ENCODE peak calls at places on chromosome 3, in eight cellular contexts. One of them, this sample, is unnamed.
A peak's percentile ranks its signal among the peaks of the same experiment; 100 is the strongest.

GRCh38 chr3:42690766-42691680 is 5.7 kb downstream of the KLHL40 start:
- DNase-seq in fibroblast of pulmonary artery: no peak
- DNase-seq in GM06990: no peak
- DNase-seq in HFFc6: no peak
- DNase-seq in NB4: no peak
- DNase-seq in uterus: no peak
- DNase-seq in natural killer cell: no peak
- DNase-seq in AG09309: no peak
- DNase-seq in this sample: no peak

GRCh38 chr3:195226900-195227447 is 44.0 kb downstream of the XXYLT1 start:
- DNase-seq in fibroblast of pulmonary artery: peak; percentile 44
- DNase-seq in GM06990: no peak
- DNase-seq in HFFc6: no peak
- DNase-seq in NB4: peak; percentile 67
- DNase-seq in uterus: peak; percentile 15
- DNase-seq in natural killer cell: no peak
- DNase-seq in AG09309: no peak
- DNase-seq in this sample: no peak

GRCh38 chr3:78809941-78810340 is 957.9 kb downstream of the ROBO1 start:
- DNase-seq in fibroblast of pulmonary artery: no peak
- DNase-seq in GM06990: no peak
- DNase-seq in HFFc6: no peak
- DNase-seq in NB4: no peak
- DNase-seq in uterus: no peak
- DNase-seq in natural killer cell: no peak
- DNase-seq in AG09309: peak; percentile 67
- DNase-seq in this sample: no peak

GRCh38 chr3:35184775-35185174 is 454.6 kb upstream of the ARPP21 start:
- DNase-seq in fibroblast of pulmonary artery: peak; percentile 96
- DNase-seq in GM06990: no peak
- DNase-seq in HFFc6: no peak
- DNase-seq in NB4: peak; percentile 7
- DNase-seq in uterus: no peak
- DNase-seq in natural killer cell: no peak
- DNase-seq in AG09309: no peak
- DNase-seq in this sample: no peak

GRCh38 chr3:96833301-96833700 is 18.9 kb downstream of the EPHA6 start:
- DNase-seq in fibroblast of pulmonary artery: no peak
- DNase-seq in GM06990: no peak
- DNase-seq in HFFc6: no peak
- DNase-seq in NB4: no peak
- DNase-seq in uterus: no peak
- DNase-seq in natural killer cell: no peak
- DNase-seq in AG09309: no peak
- DNase-seq in this sample: no peak

GRCh38 chr3:177484206-177484605 is 286.9 kb upstream of the TBL1XR1 start:
- DNase-seq in fibroblast of pulmonary artery: no peak
- DNase-seq in GM06990: no peak
- DNase-seq in HFFc6: no peak
- DNase-seq in NB4: no peak
- DNase-seq in uterus: no peak
- DNase-seq in natural killer cell: no peak
- DNase-seq in AG09309: no peak
- DNase-seq in this sample: no peak

GRCh38 chr3:53346922-53347260 is 452 bp downstream of the DCP1A start:
- DNase-seq in fibroblast of pulmonary artery: no peak
- DNase-seq in GM06990: no peak
- DNase-seq in HFFc6: no peak
- DNase-seq in NB4: no peak
- DNase-seq in uterus: no peak
- DNase-seq in natural killer cell: no peak
- DNase-seq in AG09309: no peak
- DNase-seq in this sample: peak; percentile 25

GRCh38 chr3:47365213-47366153 is 15.3 kb upstream of the PTPN23 start:
- DNase-seq in fibroblast of pulmonary artery: peak; percentile 83
- DNase-seq in GM06990: no peak
- DNase-seq in HFFc6: peak; percentile 52
- DNase-seq in NB4: no peak
- DNase-seq in uterus: no peak
- DNase-seq in natural killer cell: no peak
- DNase-seq in AG09309: peak; percentile 32
- DNase-seq in this sample: no peak

GRCh38 chr3:141940204-141940776 is 63.8 kb downstream of the ATP1B3 start:
- DNase-seq in fibroblast of pulmonary artery: peak; percentile 63
- DNase-seq in GM06990: no peak
- DNase-seq in HFFc6: peak; percentile 91
- DNase-seq in NB4: no peak
- DNase-seq in uterus: no peak
- DNase-seq in natural killer cell: no peak
- DNase-seq in AG09309: peak; percentile 54
- DNase-seq in this sample: no peak

GRCh38 chr3:71786551-71786950 is 1.6 kb upstream of the PROK2 start:
- DNase-seq in fibroblast of pulmonary artery: no peak
- DNase-seq in GM06990: no peak
- DNase-seq in HFFc6: no peak
- DNase-seq in NB4: no peak
- DNase-seq in uterus: no peak
- DNase-seq in natural killer cell: no peak
- DNase-seq in AG09309: no peak
- DNase-seq in this sample: no peak

GRCh38 chr3:141383555-141384129 is 15.3 kb downstream of the ZBTB38 start:
- DNase-seq in fibroblast of pulmonary artery: no peak
- DNase-seq in GM06990: no peak
- DNase-seq in HFFc6: peak; percentile 75
- DNase-seq in NB4: no peak
- DNase-seq in uterus: no peak
- DNase-seq in natural killer cell: no peak
- DNase-seq in AG09309: no peak
- DNase-seq in this sample: no peak

GRCh38 chr3:111747490-111747889 is 111.6 kb upstream of the PHLDB2 start:
- DNase-seq in fibroblast of pulmonary artery: peak; percentile 73
- DNase-seq in GM06990: no peak
- DNase-seq in HFFc6: peak; percentile 70
- DNase-seq in NB4: no peak
- DNase-seq in uterus: no peak
- DNase-seq in natural killer cell: no peak
- DNase-seq in AG09309: no peak
- DNase-seq in this sample: no peak

GRCh38 chr3:26353052-26353451 is 269.5 kb upstream of the LRRC3B start:
- DNase-seq in fibroblast of pulmonary artery: no peak
- DNase-seq in GM06990: no peak
- DNase-seq in HFFc6: no peak
- DNase-seq in NB4: no peak
- DNase-seq in uterus: no peak
- DNase-seq in natural killer cell: no peak
- DNase-seq in AG09309: no peak
- DNase-seq in this sample: no peak

GRCh38 chr3:186166036-186166435 is 57.1 kb upstream of the ETV5 start:
- DNase-seq in fibroblast of pulmonary artery: no peak
- DNase-seq in GM06990: no peak
- DNase-seq in HFFc6: no peak
- DNase-seq in NB4: no peak
- DNase-seq in uterus: no peak
- DNase-seq in natural killer cell: no peak
- DNase-seq in AG09309: no peak
- DNase-seq in this sample: no peak

DNA sequence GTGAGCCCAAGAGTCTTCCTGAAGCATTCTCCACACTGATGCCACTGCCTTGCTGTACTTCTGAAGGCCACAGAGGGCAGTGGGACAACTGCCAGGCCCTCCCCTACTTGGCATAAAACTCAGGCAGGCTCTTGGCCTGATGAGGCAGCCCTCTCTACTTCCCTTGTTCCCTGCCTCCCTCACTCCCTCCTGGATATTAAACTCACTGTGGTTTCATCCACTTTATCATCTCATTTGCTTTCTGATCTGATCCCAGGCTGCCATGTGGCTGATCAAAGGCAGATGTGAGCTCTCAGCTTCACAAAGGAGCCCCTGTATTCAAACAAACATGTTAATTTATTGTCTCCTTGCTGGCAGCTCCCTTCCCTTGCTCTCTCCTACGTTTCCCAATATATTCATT is 533.5 kb downstream of the IGSF11 start:
- DNase-seq in fibroblast of pulmonary artery: peak; percentile 17
- DNase-seq in GM06990: no peak
- DNase-seq in HFFc6: no peak
- DNase-seq in NB4: peak; percentile 3
- DNase-seq in uterus: no peak
- DNase-seq in natural killer cell: no peak
- DNase-seq in AG09309: no peak
- DNase-seq in this sample: no peak
- TF ChIP-seq CTCF in fibroblast of pulmonary artery: no peak
- TF ChIP-seq CTCF in GM06990: peak; percentile 18
- TF ChIP-seq CTCF in HFFc6: no peak
- TF ChIP-seq CTCF in NB4: no peak
- TF ChIP-seq CTCF in uterus: no peak
- TF ChIP-seq CTCF in natural killer cell: no peak
- TF ChIP-seq CTCF in AG09309: no peak
- TF ChIP-seq CTCF in this sample: no peak

GRCh38 chr3:152252750-152253149 is 16.0 kb upstream of the MBNL1 start:
- DNase-seq in fibroblast of pulmonary artery: no peak
- DNase-seq in GM06990: no peak
- DNase-seq in HFFc6: no peak
- DNase-seq in NB4: peak; percentile 55
- DNase-seq in uterus: no peak
- DNase-seq in natural killer cell: no peak
- DNase-seq in AG09309: no peak
- DNase-seq in this sample: no peak
- TF ChIP-seq CTCF in fibroblast of pulmonary artery: no peak
- TF ChIP-seq CTCF in GM06990: no peak
- TF ChIP-seq CTCF in HFFc6: no peak
- TF ChIP-seq CTCF in NB4: no peak
- TF ChIP-seq CTCF in uterus: no peak
- TF ChIP-seq CTCF in natural killer cell: no peak
- TF ChIP-seq CTCF in AG09309: no peak
- TF ChIP-seq CTCF in this sample: no peak

GRCh38 chr3:164550857-164551256 is 527.4 kb downstream of the SI start:
- DNase-seq in fibroblast of pulmonary artery: no peak
- DNase-seq in GM06990: no peak
- DNase-seq in HFFc6: no peak
- DNase-seq in NB4: no peak
- DNase-seq in uterus: no peak
- DNase-seq in natural killer cell: no peak
- DNase-seq in AG09309: no peak
- DNase-seq in this sample: no peak
- TF ChIP-seq CTCF in fibroblast of pulmonary artery: no peak
- TF ChIP-seq CTCF in GM06990: no peak
- TF ChIP-seq CTCF in HFFc6: no peak
- TF ChIP-seq CTCF in NB4: no peak
- TF ChIP-seq CTCF in uterus: no peak
- TF ChIP-seq CTCF in natural killer cell: no peak
- TF ChIP-seq CTCF in AG09309: no peak
- TF ChIP-seq CTCF in this sample: no peak

GRCh38 chr3:31696009-31696297 is 163.2 kb downstream of the STT3B start:
- DNase-seq in fibroblast of pulmonary artery: no peak
- DNase-seq in GM06990: no peak
- DNase-seq in HFFc6: no peak
- DNase-seq in NB4: peak; percentile 7
- DNase-seq in uterus: no peak
- DNase-seq in natural killer cell: no peak
- DNase-seq in AG09309: no peak
- DNase-seq in this sample: no peak

GRCh38 chr3:31692714-31693113 is 160.0 kb downstream of the STT3B start:
- DNase-seq in fibroblast of pulmonary artery: no peak
- DNase-seq in GM06990: no peak
- DNase-seq in HFFc6: no peak
- DNase-seq in NB4: peak; percentile 60
- DNase-seq in uterus: no peak
- DNase-seq in natural killer cell: no peak
- DNase-seq in AG09309: no peak
- DNase-seq in this sample: no peak

GRCh38 chr3:31693346-31693745 is 160.6 kb downstream of the STT3B start:
- DNase-seq in fibroblast of pulmonary artery: no peak
- DNase-seq in GM06990: no peak
- DNase-seq in HFFc6: no peak
- DNase-seq in NB4: no peak
- DNase-seq in uterus: no peak
- DNase-seq in natural killer cell: no peak
- DNase-seq in AG09309: no peak
- DNase-seq in this sample: no peak

GRCh38 chr3:31696815-31697548 is 164.3 kb downstream of the STT3B start:
- DNase-seq in fibroblast of pulmonary artery: no peak
- DNase-seq in GM06990: no peak
- DNase-seq in HFFc6: no peak
- DNase-seq in NB4: no peak
- DNase-seq in uterus: no peak
- DNase-seq in natural killer cell: no peak
- DNase-seq in AG09309: no peak
- DNase-seq in this sample: no peak

GRCh38 chr3:31695280-31696008 is 162.7 kb downstream of the STT3B start:
- DNase-seq in fibroblast of pulmonary artery: no peak
- DNase-seq in GM06990: no peak
- DNase-seq in HFFc6: no peak
- DNase-seq in NB4: peak; percentile 50
- DNase-seq in uterus: no peak
- DNase-seq in natural killer cell: no peak
- DNase-seq in AG09309: no peak
- DNase-seq in this sample: peak; percentile 32
- TF ChIP-seq CTCF in fibroblast of pulmonary artery: peak; percentile 29
- TF ChIP-seq CTCF in GM06990: peak; percentile 57
- TF ChIP-seq CTCF in HFFc6: peak; percentile 72
- TF ChIP-seq CTCF in NB4: peak; percentile 34
- TF ChIP-seq CTCF in uterus: no peak
- TF ChIP-seq CTCF in natural killer cell: no peak
- TF ChIP-seq CTCF in AG09309: peak; percentile 18
- TF ChIP-seq CTCF in this sample: peak; percentile 48

This sample was measured in GM13977.